ENCODE peak calls at places on chromosomes 4 and X, in nine cellular contexts. B, R, A, J, M, K, U, P and I are unnamed samples.
A peak's percentile ranks its signal among the peaks of the same experiment; 100 is the strongest.

GRCh38 chr4:13399257-13399656 is 84.9 kb downstream of the RAB28 start:
- DNase-seq in B (no peak), R (no peak), A (peak; percentile 66), J (peak; percentile 18), M (no peak), K (peak; percentile 31), U (no peak), P (no peak), I (peak; percentile 38)

GRCh38 chr4:157012781-157013180 is 41.2 kb upstream of the PDGFC start:
- DNase-seq in B (no peak), R (no peak), A (peak; percentile 82), J (no peak), M (no peak), K (peak; percentile 79), U (no peak), P (no peak), I (peak; percentile 19)

GRCh38 chr4:101334963-101335572 is 12.3 kb downstream of the PPP3CA start:
- DNase-seq in B (no peak), R (no peak), A (peak; percentile 52), J (no peak), M (no peak), K (peak; percentile 21), U (no peak), P (no peak), I (no peak)

GRCh38 chr4:150234246-150234645 is 156.0 kb downstream of the DCLK2 start:
- DNase-seq in B (no peak), R (no peak), A (no peak), J (no peak), M (no peak), K (peak; percentile 79), U (no peak), P (no peak), I (peak; percentile 35)

GRCh38 chrX:68894513-68895338 is 65.9 kb downstream of the EFNB1 start:
- DNase-seq in B (peak; percentile 55), R (peak; percentile 86), A (peak; percentile 38), J (peak; percentile 67), M (peak; percentile 9), K (peak; percentile 18), U (peak; percentile 47), P (peak; percentile 77), I (peak; percentile 20)

GRCh38 chr4:19748470-19748869 is 503.2 kb upstream of the SLIT2 start:
- DNase-seq in B (no peak), R (peak; percentile 52), A (peak; percentile 91), J (peak; percentile 3), M (no peak), K (peak; percentile 87), U (no peak), P (no peak), I (peak; percentile 91)

GRCh38 chrX:13506574-13506973 is 62.8 kb upstream of the EGFL6 start:
- DNase-seq in B (no peak), R (no peak), A (peak; percentile 69), J (peak; percentile 38), M (no peak), K (peak; percentile 61), U (peak; percentile 27), P (peak; percentile 74), I (peak; percentile 68)

GRCh38 chrX:32745323-32745722 is 466.0 kb downstream of the DMD start:
- DNase-seq in B (no peak), R (no peak), A (peak; percentile 3), J (peak; percentile 24), M (no peak), K (no peak), U (no peak), P (no peak), I (no peak)

GRCh38 chr4:27059446-27059845 is 198.8 kb downstream of the STIM2 start:
- DNase-seq in B (no peak), R (no peak), A (no peak), J (peak; percentile 44), M (no peak), K (no peak), U (no peak), P (no peak), I (no peak)

GRCh38 chrX:42247241-42247640 is 323.9 kb upstream of the CASK start:
- DNase-seq in B (no peak), R (no peak), A (peak; percentile 34), J (peak; percentile 14), M (no peak), K (peak; percentile 8), U (no peak), P (no peak), I (no peak)

DNA sequence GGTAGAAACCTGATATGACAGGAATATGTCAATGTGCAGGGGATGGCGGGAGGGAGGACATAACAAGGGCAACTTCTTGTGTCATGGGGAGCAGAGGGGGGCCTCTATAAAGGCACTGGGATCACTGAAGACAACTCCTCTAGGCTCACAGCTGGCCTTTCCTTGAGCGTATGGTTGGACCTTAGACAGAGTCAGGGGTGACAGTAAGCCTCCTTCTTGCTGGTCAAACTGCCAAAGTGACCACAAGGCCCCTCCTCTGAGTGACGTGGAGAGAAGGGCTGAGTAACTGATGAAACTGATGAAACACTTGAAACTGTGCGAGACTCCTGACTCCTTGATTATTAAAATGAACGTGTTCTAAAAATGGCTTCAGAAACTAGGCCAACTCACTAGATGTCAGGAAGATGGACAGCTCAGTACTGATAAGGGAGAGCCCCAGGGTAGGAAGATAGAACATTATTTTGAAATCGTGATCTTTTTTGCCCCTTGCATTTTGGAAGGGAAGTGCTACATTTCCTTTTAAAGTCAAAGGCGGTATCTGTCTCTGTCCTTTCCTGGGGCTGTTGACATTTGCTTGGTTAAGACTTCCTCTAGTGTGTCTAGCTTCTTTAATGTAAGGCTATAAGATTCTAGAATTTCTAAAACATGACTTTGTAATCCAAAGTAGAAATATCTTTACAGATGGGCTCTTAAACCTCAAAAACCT is 1.6 kb downstream of the RAB33A start:
- DNase-seq in B (no peak), R (peak; percentile 78), A (peak; percentile 84), J (peak; percentile 4), M (peak; percentile 38), K (peak; percentile 91), U (no peak), P (no peak), I (peak; percentile 88)
- H3K4me3 ChIP-seq in B (no peak overlapping the region), R (no peak overlapping the region), A (no peak overlapping the region), J (no peak overlapping the region), M (peak overlapping the region; percentile 22), K (no peak overlapping the region), U (no peak overlapping the region), P (no peak overlapping the region), I (no peak overlapping the region)

DNA sequence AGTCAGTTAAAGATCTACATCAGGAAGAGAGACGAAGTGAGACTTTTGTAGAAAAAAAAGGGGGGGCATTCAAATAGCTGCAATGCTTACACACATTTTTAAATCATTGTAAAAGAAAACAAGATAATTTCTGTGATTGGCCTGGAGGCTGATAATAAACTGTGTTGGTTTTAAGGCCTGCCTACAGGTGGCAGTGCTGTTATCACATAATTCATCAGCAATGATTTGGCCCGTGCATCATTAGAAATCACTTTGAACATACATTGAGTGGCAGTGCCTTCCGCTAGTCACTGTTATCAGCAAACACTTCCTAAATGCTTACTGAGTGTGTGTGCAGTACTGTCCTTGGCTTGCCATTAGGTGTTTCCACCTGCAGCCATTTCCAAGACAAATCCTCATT is 831.9 kb downstream of the TRIML1 start:
- DNase-seq in B (no peak), R (no peak), A (peak; percentile 53), J (peak; percentile 71), M (no peak), K (peak; percentile 28), U (no peak), P (no peak), I (peak; percentile 48)
- TF ChIP-seq CTCF in B (no peak), R (peak; percentile 45), A (peak; percentile 59), J (peak; percentile 66), M (no peak), K (peak; percentile 53), U (peak; percentile 54), P (peak; percentile 12), I (peak; percentile 51)

DNA sequence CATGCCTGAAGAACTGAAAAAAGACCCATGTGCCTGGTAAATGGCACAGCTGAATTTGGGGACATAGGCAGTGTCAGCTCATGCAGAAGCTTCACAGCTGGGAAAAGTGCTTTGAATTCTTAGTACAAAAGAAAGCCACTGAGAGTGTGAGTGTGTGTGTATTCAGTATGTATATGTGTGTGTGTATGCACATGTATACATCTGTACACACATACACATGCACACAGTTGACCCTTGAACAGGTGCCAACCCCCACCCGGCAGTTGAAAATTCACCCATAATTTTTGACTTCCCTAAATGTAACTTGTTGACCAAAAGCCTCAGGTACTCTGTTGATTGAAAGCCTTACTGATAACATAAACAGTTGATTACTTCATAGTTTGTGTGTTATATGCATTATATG is 49.5 kb upstream of the ENPP6 start:
- DNase-seq in B (no peak), R (no peak), A (no peak), J (no peak), M (no peak), K (no peak), U (no peak), P (no peak), I (no peak)
- H3K4me3 ChIP-seq in B (no peak overlapping the region), R (no peak overlapping the region), A (no peak overlapping the region), J (no peak overlapping the region), M (no peak overlapping the region), K (no peak overlapping the region), U (no peak overlapping the region), P (no peak overlapping the region), I (no peak overlapping the region)

DNA sequence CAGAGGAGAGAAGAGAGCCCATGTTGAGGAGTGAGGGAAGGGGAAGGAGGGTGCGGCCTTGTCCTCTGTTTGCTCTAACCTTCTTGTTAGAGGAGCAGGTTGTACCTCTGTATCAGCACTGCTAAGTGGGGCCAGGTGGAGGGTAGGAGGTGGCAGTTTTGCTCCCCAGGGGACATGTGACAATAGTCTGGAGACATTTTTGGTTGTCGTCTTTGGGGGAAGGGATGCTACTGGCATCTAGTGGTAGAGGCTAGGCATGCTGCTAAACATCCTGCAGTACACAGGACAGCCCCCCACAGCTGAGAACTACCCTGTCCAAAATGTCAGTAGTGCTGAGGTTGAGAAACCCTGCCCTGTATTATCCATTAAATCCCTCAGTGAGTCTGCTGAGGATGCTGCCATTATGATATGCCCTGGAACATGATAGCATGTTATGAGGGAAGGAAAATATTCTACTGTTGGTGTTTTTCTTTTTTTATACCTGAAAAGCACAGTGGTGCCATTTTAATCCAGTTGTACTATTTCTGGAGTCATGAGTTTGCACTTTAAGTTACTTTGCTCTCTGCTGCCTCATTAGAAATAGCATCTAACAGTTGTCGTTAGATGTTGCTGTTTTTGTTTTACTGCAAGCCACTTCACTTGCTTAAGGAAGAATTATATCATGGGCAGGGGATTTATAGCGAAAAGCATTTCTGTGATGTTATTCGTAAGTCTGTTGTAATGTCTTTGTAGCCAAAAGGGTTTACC is 90.6 kb downstream of the LRP2BP start:
- DNase-seq in B (no peak), R (no peak), A (peak; percentile 41), J (peak; percentile 13), M (no peak), K (peak; percentile 25), U (no peak), P (peak; percentile 82), I (peak; percentile 40)
- TF ChIP-seq CTCF in B (no peak), R (peak; percentile 24), A (peak; percentile 72), J (peak; percentile 30), M (peak; percentile 19), K (peak; percentile 46), U (peak; percentile 14), P (peak; percentile 70), I (peak; percentile 57)